ENCODE peak calls at places on chromosomes 5 and 9, in four cellular contexts. L is SK-N-DZ, F is AG10803, A is midbrain. J is an unnamed sample.

GRCh38 chr5:176415240-176416122 is 858 bp downstream of the CLTB start:
- DNase-seq in L (no peak), F (peak), A (no peak), J (peak)

GRCh38 chr9:92717201-92718085 is 47.2 kb downstream of the BICD2 start:
- DNase-seq in L (no peak), F (no peak), A (no peak), J (no peak)

GRCh38 chr5:164301708-164302107 is 796.3 kb downstream of the MAT2B start:
- DNase-seq in L (no peak), F (no peak), A (no peak), J (no peak)

GRCh38 chr5:1009359-1010180 is 968 bp downstream of the NKD2 start:
- DNase-seq in L (no peak), F (no peak), A (no peak), J (no peak)

GRCh38 chr5:54701179-54701578 is 183.6 kb downstream of the SNX18 start:
- DNase-seq in L (no peak), F (peak), A (no peak), J (no peak)

GRCh38 chr9:78026947-78027346 is 4.7 kb downstream of the GNAQ start:
- DNase-seq in L (no peak), F (peak), A (no peak), J (no peak)

GRCh38 chr9:116959775-116960174 is 272.7 kb downstream of the TRIM32 start:
- DNase-seq in L (peak), F (peak), A (peak), J (peak)

GRCh38 chr5:104370523-104370922 is 807.9 kb upstream of the NUDT12 start:
- DNase-seq in L (no peak), F (no peak), A (no peak), J (no peak)

GRCh38 chr9:113568481-113569321 is 105.2 kb downstream of the RGS3 start:
- DNase-seq in L (no peak), F (no peak), A (no peak), J (peak)

J was measured in G401.